ENCODE peak calls at places on chromosomes 1 and 21, in ten cellular contexts. S, P, E, X, K, Q, Z, I, V and C are unnamed samples.

GRCh38 chr1:186374313-186375151 is 521 bp downstream of the TPR start:
- DNase-seq in S (peak; percentile 54), P (peak; percentile 9), E (no peak), X (no peak), K (no peak), Q (peak; percentile 21), Z (no peak), I (peak; percentile 23), V (peak; percentile 61), C (peak; percentile 1)

GRCh38 chr1:175207971-175208370 is 15.4 kb upstream of the KIAA0040 start:
- DNase-seq in S (no peak), P (no peak), E (no peak), X (no peak), K (no peak), Q (no peak), Z (no peak), I (no peak), V (no peak), C (no peak)

GRCh38 chr1:71834570-71835441 is 447.5 kb downstream of the NEGR1 start:
- DNase-seq in S (no peak), P (no peak), E (no peak), X (no peak), K (no peak), Q (no peak), Z (no peak), I (peak; percentile 8), V (no peak), C (no peak)

GRCh38 chr1:154295408-154296235 is 23.2 kb downstream of the HAX1 start:
- DNase-seq in S (peak; percentile 67), P (no peak), E (no peak), X (no peak), K (no peak), Q (no peak), Z (no peak), I (no peak), V (no peak), C (no peak)

GRCh38 chr1:30511563-30512252 is 211.7 kb downstream of the MATN1 start:
- DNase-seq in S (no peak), P (no peak), E (peak; percentile 40), X (peak; percentile 37), K (peak; percentile 49), Q (no peak), Z (peak; percentile 84), I (peak; percentile 40), V (peak; percentile 66), C (no peak)

GRCh38 chr1:100950776-100951175 is 54.9 kb downstream of the SLC30A7 start:
- DNase-seq in S (no peak), P (no peak), E (peak; percentile 46), X (no peak), K (no peak), Q (no peak), Z (peak; percentile 54), I (peak; percentile 39), V (no peak), C (peak; percentile 69)

GRCh38 chr1:234825498-234826176 is 215.7 kb upstream of the IRF2BP2 start:
- DNase-seq in S (no peak), P (no peak), E (no peak), X (no peak), K (no peak), Q (no peak), Z (no peak), I (no peak), V (no peak), C (no peak)

GRCh38 chr21:28018741-28019669 is 973.7 kb downstream of the LTN1 start:
- DNase-seq in S (no peak), P (no peak), E (peak; percentile 68), X (no peak), K (no peak), Q (no peak), Z (no peak), I (peak; percentile 6), V (no peak), C (no peak)

GRCh38 chr1:154466879-154467767 is 34.9 kb upstream of the TDRD10 start:
- DNase-seq in S (peak; percentile 43), P (no peak), E (peak; percentile 57), X (no peak), K (no peak), Q (no peak), Z (peak; percentile 33), I (no peak), V (no peak), C (no peak)

GRCh38 chr21:15592957-15593356 is 136.8 kb upstream of the USP25 start:
- DNase-seq in S (no peak), P (no peak), E (no peak), X (no peak), K (no peak), Q (no peak), Z (no peak), I (no peak), V (no peak), C (no peak)

GRCh38 chr1:36738245-36738644 is 255.5 kb upstream of the CSF3R start:
- DNase-seq in S (no peak), P (no peak), E (no peak), X (no peak), K (no peak), Q (no peak), Z (no peak), I (no peak), V (no peak), C (no peak)

GRCh38 chr21:33265664-33266049 is 510 bp upstream of the IL10RB start:
- DNase-seq in S (peak; percentile 97), P (no peak), E (peak; percentile 52), X (no peak), K (no peak), Q (no peak), Z (no peak), I (peak; percentile 50), V (peak; percentile 43), C (no peak)

GRCh38 chr21:34313116-34313515 is 50.7 kb upstream of the KCNE2 start:
- DNase-seq in S (no peak), P (no peak), E (no peak), X (no peak), K (no peak), Q (no peak), Z (peak; percentile 22), I (peak; percentile 42), V (no peak), C (no peak)

GRCh38 chr1:53938136-53938830 is 7.2 kb downstream of the IFT25 start:
- DNase-seq in S (no peak), P (no peak), E (no peak), X (no peak), K (no peak), Q (no peak), Z (no peak), I (peak; percentile 54), V (no peak), C (no peak)

GRCh38 chr1:37814257-37814656 is 6.2 kb upstream of the YRDC start:
- DNase-seq in S (no peak), P (no peak), E (no peak), X (no peak), K (no peak), Q (no peak), Z (no peak), I (peak; percentile 36), V (no peak), C (no peak)

GRCh38 chr1:244957525-244957924 is 93.2 kb upstream of the HNRNPU start:
- DNase-seq in S (no peak), P (no peak), E (no peak), X (no peak), K (no peak), Q (no peak), Z (no peak), I (no peak), V (no peak), C (no peak)

GRCh38 chr1:234221601-234222000 is 151.7 kb upstream of the COA6 start:
- DNase-seq in S (no peak), P (no peak), E (no peak), X (no peak), K (no peak), Q (no peak), Z (no peak), I (no peak), V (no peak), C (no peak)

GRCh38 chr1:5915587-5916571 is 76.3 kb downstream of the NPHP4 start:
- DNase-seq in S (peak; percentile 61), P (no peak), E (peak; percentile 61), X (peak; percentile 19), K (no peak), Q (no peak), Z (peak; percentile 27), I (peak; percentile 72), V (peak; percentile 35), C (no peak)

GRCh38 chr1:30809514-30810263 is 52.1 kb upstream of the LAPTM5 start:
- DNase-seq in S (no peak), P (no peak), E (peak; percentile 56), X (peak; percentile 31), K (peak; percentile 52), Q (no peak), Z (peak; percentile 72), I (peak; percentile 90), V (peak; percentile 62), C (peak; percentile 67)

GRCh38 chr1:165350861-165351260 is 5.7 kb downstream of the LMX1A start:
- DNase-seq in S (no peak), P (no peak), E (peak; percentile 71), X (no peak), K (no peak), Q (no peak), Z (peak; percentile 41), I (no peak), V (no peak), C (no peak)

GRCh38 chr21:41565550-41565949 is 57.6 kb upstream of the TMPRSS2 start:
- DNase-seq in S (no peak), P (no peak), E (no peak), X (no peak), K (no peak), Q (no peak), Z (no peak), I (no peak), V (no peak), C (no peak)

GRCh38 chr1:53807916-53808315 is 30.2 kb downstream of the NDC1 start:
- DNase-seq in S (no peak), P (no peak), E (no peak), X (peak; percentile 4), K (peak; percentile 69), Q (no peak), Z (no peak), I (peak; percentile 77), V (no peak), C (peak; percentile 39)

GRCh38 chr1:40266786-40267535 is 8.9 kb downstream of the ZMPSTE24 start:
- DNase-seq in S (no peak), P (no peak), E (no peak), X (no peak), K (no peak), Q (no peak), Z (no peak), I (no peak), V (no peak), C (no peak)

GRCh38 chr1:184386271-184387068 is at the start of gene C1orf21:
- DNase-seq in S (peak; percentile 55), P (peak; percentile 58), E (peak; percentile 93), X (peak; percentile 63), K (peak; percentile 27), Q (peak; percentile 80), Z (peak; percentile 90), I (peak; percentile 92), V (peak; percentile 76), C (peak; percentile 75)

GRCh38 chr21:42376338-42376982 is 10.1 kb upstream of the TFF1 start:
- DNase-seq in S (no peak), P (no peak), E (peak; percentile 64), X (no peak), K (no peak), Q (no peak), Z (no peak), I (no peak), V (no peak), C (no peak)

GRCh38 chr21:28237661-28238060 is 755.0 kb downstream of the LTN1 start:
- DNase-seq in S (no peak), P (no peak), E (no peak), X (no peak), K (no peak), Q (no peak), Z (no peak), I (no peak), V (no peak), C (no peak)

GRCh38 chr1:224106568-224107281 is 7.2 kb upstream of the FBXO28 start:
- DNase-seq in S (peak; percentile 92), P (peak; percentile 24), E (peak; percentile 73), X (no peak), K (no peak), Q (peak; percentile 17), Z (peak; percentile 68), I (peak; percentile 82), V (peak; percentile 57), C (peak; percentile 23)

GRCh38 chr1:52825868-52826267 is 16.7 kb upstream of the ZYG11A start:
- DNase-seq in S (peak; percentile 84), P (no peak), E (no peak), X (no peak), K (no peak), Q (no peak), Z (no peak), I (peak; percentile 8), V (no peak), C (no peak)